ENCODE peak calls at places on chromosomes 13 and 19, in four cellular contexts. B is K562, N is HepG2, H is HCT116. J is an unnamed sample.

GRCh38 chr19:8458380-8458779 is 13.6 kb downstream of the HNRNPM start:
- DNase-seq in N (no peak), H (no peak), B (no peak), J (no peak)

GRCh38 chr13:30908416-30908980 is 2.4 kb downstream of the MEDAG start:
- DNase-seq in B (no peak), N (no peak), H (no peak), J (no peak)

GRCh38 chr13:102968572-102969228 is 97.5 kb downstream of the SLC10A2 start:
- DNase-seq in H (no peak), N (peak), B (no peak), J (no peak)

GRCh38 chr19:19488875-19489690 is 26.3 kb downstream of the TSSK6 start:
- DNase-seq in H (peak), B (peak), N (peak), J (peak)

GRCh38 chr19:19040417-19040816 is 7.0 kb downstream of the ARMC6 start:
- DNase-seq in H (no peak), B (no peak), N (peak), J (no peak)

GRCh38 chr13:110008816-110009215 is 222.4 kb upstream of the IRS2 start:
- DNase-seq in N (no peak), H (no peak), B (no peak), J (no peak)

GRCh38 chr19:54035215-54036178 is 28.2 kb downstream of the VSTM1 start:
- DNase-seq in N (no peak), H (no peak), B (peak), J (peak)

GRCh38 chr13:26949701-26950345 is 189.2 kb upstream of the GPR12 start:
- DNase-seq in N (no peak), H (no peak), B (no peak), J (no peak)

GRCh38 chr13:64278493-64278892 is 2862.8 kb upstream of the PCDH20 start:
- DNase-seq in H (no peak), N (no peak), B (no peak), J (peak)

GRCh38 chr13:76148374-76148773 is 512.2 kb downstream of the LMO7 start:
- DNase-seq in B (no peak), N (no peak), H (no peak), J (no peak)

GRCh38 chr13:34308725-34309124 is 490.8 kb downstream of the RFC3 start:
- DNase-seq in N (no peak), B (no peak), H (no peak), J (no peak)

GRCh38 chr13:40986328-40986856 is 32.7 kb downstream of the ELF1 start:
- DNase-seq in N (peak), H (no peak), B (no peak), J (no peak)

GRCh38 chr19:56874530-56874929 is 34.0 kb upstream of the PEG3 start:
- DNase-seq in B (no peak), H (no peak), N (no peak), J (no peak)

GRCh38 chr13:112248406-112248760 is 127.8 kb upstream of the SPACA7 start:
- DNase-seq in B (no peak), N (no peak), H (no peak), J (no peak)

GRCh38 chr13:93298741-93299140 is 72.1 kb downstream of the GPC6 start:
- DNase-seq in B (no peak), H (no peak), N (no peak), J (no peak)

GRCh38 chr13:110331362-110331761 is 24.3 kb downstream of the COL4A2 start:
- DNase-seq in B (no peak), H (no peak), N (no peak), J (no peak)

GRCh38 chr19:18464646-18465045 is 26.7 kb upstream of the ISYNA1 start:
- DNase-seq in B (no peak), N (peak), H (no peak), J (no peak)

GRCh38 chr13:27038323-27038722 is 133.3 kb downstream of the USP12 start:
- DNase-seq in N (no peak), H (peak), B (no peak), J (no peak)

GRCh38 chr19:43457809-43458208 is 7.6 kb downstream of the LYPD3 start:
- DNase-seq in H (no peak), B (no peak), N (no peak), J (no peak)

GRCh38 chr19:1122972-1123363 is 19.2 kb downstream of the GPX4 start:
- DNase-seq in B (peak), N (peak), H (peak), J (no peak)

GRCh38 chr19:30316000-30316491 is 56.1 kb upstream of the ZNF536 start:
- DNase-seq in B (no peak), H (no peak), N (no peak), J (no peak)

GRCh38 chr13:28056970-28057712 is 43.2 kb downstream of the FLT3 start:
- DNase-seq in H (no peak), N (no peak), B (no peak), J (no peak)

GRCh38 chr19:42634409-42635232 is 39.9 kb upstream of the CEACAM8 start:
- DNase-seq in B (peak), N (peak), H (peak), J (peak)

GRCh38 chr19:2488942-2489731 is 13.2 kb downstream of the GADD45B start:
- DNase-seq in B (no peak), H (no peak), N (no peak), J (no peak)

GRCh38 chr19:18194554-18195238 is 1.7 kb downstream of the MPV17L2 start:
- DNase-seq in N (no peak), B (peak), H (no peak), J (no peak)

GRCh38 chr13:101935828-101936227 is 466.0 kb downstream of the FGF14 start:
- DNase-seq in H (no peak), B (no peak), N (no peak), J (no peak)

GRCh38 chr19:1992759-1993260 is 22.7 kb downstream of the BTBD2 start:
- DNase-seq in N (no peak), H (no peak), B (peak), J (no peak)

GRCh38 chr13:87093399-87093798 is 577.8 kb upstream of the SLITRK5 start:
- DNase-seq in H (no peak), N (no peak), B (no peak), J (no peak)

GRCh38 chr19:52188822-52189744 is 769 bp upstream of the PPP2R1A start:
- DNase-seq in B (peak), N (no peak), H (no peak), J (no peak)

DNA sequence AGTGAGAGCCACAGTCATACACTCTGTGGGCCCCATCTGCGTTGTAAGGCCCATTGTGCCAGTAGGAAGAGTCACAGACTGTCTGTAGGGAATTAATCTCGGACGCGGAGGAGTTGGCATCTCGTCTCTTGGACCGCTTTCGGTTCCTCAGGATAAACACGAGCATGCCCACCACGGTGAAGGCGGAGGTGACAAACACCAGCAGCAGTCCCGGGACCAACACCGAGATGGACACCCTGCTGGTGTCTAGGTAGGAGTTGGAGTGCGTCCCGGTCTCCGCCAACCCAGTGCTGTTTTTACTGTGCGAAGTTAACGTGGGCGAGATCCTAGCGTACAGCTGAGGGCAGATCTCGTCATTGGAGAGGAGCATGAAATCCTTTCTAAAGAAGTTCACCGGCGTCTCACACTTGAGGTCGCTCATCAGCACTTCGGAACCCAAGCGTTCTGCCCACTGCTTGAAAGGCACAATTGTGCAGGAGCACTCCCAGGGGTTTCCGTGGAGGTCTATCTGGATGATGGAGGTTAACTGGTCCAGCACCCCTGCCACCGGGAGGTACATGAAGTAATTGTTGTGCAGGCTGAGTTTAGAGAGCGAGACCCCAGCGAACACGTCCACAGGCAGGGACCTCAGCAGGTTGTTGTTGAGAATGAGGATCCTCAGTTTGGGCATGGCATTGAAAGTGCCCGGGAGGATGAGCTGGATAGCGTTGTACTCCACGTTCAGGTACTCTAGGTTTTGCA is 2.7 kb downstream of the SLITRK1 start:
- DNase-seq in N (no peak), B (no peak), H (no peak), J (no peak)
- TF ChIP-seq TCF7L2 in N (no peak), B (no peak), H (no peak), J (no peak)

DNA sequence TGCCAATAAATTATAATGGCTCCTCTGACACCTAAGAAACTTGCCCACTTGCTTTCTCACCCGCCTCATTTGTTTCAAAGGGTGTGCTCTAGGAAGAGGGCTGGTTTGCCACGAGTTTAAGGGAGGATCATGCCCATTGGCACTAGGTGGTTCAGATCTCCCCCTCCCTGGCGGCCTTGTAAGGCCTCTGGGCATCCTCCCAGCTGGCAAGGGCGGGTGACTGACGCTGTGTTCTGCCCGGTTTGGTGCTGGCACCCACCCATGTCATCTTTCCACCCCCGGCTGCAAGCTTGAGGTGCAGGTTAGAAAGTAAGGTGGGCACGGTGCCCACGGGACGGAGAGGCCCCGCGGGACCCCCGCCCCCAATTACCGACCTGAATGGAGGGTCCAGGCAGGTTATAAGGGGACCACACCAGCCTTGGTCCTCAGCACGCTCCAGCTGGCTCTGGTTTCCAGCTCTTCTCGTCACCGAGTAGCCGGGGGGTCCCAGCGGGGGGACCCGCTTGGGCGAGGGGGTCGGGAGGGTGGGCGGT is 90.4 kb downstream of the PTPRS start:
- DNase-seq in H (no peak), B (no peak), N (no peak), J (no peak)
- TF ChIP-seq POLR2AphosphoS5 in H (no peak), B (no peak), N (no peak), J (no peak)

GRCh38 chr19:41249707-41250423 is 14.3 kb upstream of the HNRNPUL1 start:
- DNase-seq in N (no peak), B (no peak), H (no peak), J (no peak)

GRCh38 chr19:41245779-41246297 is 18.3 kb upstream of the HNRNPUL1 start:
- DNase-seq in N (no peak), H (no peak), B (no peak), J (no peak)

GRCh38 chr19:41244117-41244516 is 20.1 kb upstream of the HNRNPUL1 start:
- DNase-seq in H (no peak), B (no peak), N (no peak), J (no peak)

GRCh38 chr19:41253660-41254059 is 10.5 kb upstream of the HNRNPUL1 start:
- DNase-seq in B (no peak), H (no peak), N (no peak), J (no peak)

GRCh38 chr19:41248895-41249294 is 15.3 kb upstream of the HNRNPUL1 start:
- DNase-seq in H (no peak), N (no peak), B (no peak), J (no peak)
- TF ChIP-seq TCF7L2 in H (no peak), N (no peak), B (no peak), J (no peak)

GRCh38 chr13:98450012-98450411 is 126.9 kb downstream of the STK24 start:
- DNase-seq in B (no peak), H (no peak), N (no peak), J (no peak)

GRCh38 chr13:98448642-98448928 is 128.3 kb downstream of the STK24 start:
- DNase-seq in H (no peak), N (no peak), B (no peak), J (no peak)

GRCh38 chr13:98449273-98449672 is 127.6 kb downstream of the STK24 start:
- DNase-seq in H (no peak), B (no peak), N (no peak), J (no peak)

GRCh38 chr13:98451676-98452105 is 125.2 kb downstream of the STK24 start:
- DNase-seq in N (no peak), B (no peak), H (no peak), J (no peak)

DNA sequence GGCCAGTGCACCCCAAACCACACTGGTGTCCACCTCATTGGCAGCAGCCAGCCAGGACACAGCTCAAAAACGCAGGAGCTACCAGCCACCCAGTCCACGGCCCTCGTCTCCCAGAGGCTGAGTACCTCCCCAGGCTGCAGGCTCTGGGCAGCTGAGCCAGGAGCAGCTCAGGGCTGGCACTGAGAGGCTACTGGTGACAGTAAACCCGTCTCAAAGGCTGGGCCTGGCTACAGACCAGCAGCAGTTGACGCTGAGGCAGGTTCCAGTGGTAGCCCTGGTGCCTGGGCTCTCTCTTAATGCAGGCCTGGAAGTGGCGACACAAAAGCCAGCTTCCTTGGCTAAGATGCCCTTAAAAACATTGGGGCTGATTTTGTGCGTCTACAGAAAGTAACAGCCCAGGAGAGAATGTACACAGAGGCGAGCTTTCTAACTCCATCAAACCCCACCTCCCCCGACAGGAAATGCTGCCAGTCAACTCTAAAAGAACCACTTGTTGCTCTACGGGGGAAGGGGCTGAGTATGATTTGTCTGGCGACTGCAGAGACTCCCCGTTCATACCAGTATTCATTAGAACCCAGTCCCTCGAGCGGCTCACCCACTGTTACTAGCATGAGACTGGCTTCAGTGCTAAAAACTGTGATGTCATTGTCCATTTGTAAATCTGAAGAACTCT is 126.3 kb downstream of the STK24 start:
- DNase-seq in B (no peak), N (peak), H (no peak), J (no peak)
- TF ChIP-seq POLR2AphosphoS5 in B (no peak), N (peak), H (no peak), J (no peak)

GRCh38 chr19:38741670-38742069 is 2.6 kb downstream of the CAPN12 start:
- DNase-seq in H (no peak), N (no peak), B (no peak), J (no peak)

GRCh38 chr19:38743394-38744297 is 628 bp downstream of the CAPN12 start:
- DNase-seq in B (no peak), H (no peak), N (no peak), J (no peak)

GRCh38 chr19:38740932-38741331 is 3.3 kb downstream of the CAPN12 start:
- DNase-seq in H (no peak), B (no peak), N (no peak), J (no peak)

GRCh38 chr19:38742906-38743305 is 1.4 kb downstream of the CAPN12 start:
- DNase-seq in N (no peak), B (no peak), H (no peak), J (no peak)

DNA sequence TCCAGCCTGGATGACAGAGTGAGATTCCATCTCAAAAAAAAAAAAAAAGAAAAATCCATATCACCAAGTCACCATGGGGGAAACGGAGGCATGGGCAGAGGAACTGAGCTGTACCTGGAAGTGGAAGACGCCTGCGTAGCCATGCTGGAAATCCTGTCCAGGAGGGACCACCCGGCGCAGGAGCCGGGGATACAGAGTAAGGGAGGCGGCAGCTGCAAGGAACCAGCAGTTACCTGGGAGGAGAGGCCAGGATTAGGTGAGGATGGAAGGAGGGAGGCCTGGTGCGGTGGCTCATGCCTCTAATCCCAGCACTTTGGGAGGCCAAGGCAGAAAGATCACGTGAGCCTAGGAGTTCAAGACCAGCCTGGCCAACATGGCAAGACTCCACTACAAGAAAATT is 2.0 kb downstream of the CAPN12 start:
- DNase-seq in B (no peak), N (no peak), H (no peak), J (no peak)
- TF ChIP-seq TCF7L2 in B (no peak), N (no peak), H (no peak), J (no peak)

GRCh38 chr19:39110263-39110967 is 15.2 kb upstream of the PAK4 start:
- DNase-seq in B (peak), H (peak), N (peak), J (peak)
- TF ChIP-seq POLR2AphosphoS5 in B (no peak), H (no peak), N (no peak), J (no peak)

DNA sequence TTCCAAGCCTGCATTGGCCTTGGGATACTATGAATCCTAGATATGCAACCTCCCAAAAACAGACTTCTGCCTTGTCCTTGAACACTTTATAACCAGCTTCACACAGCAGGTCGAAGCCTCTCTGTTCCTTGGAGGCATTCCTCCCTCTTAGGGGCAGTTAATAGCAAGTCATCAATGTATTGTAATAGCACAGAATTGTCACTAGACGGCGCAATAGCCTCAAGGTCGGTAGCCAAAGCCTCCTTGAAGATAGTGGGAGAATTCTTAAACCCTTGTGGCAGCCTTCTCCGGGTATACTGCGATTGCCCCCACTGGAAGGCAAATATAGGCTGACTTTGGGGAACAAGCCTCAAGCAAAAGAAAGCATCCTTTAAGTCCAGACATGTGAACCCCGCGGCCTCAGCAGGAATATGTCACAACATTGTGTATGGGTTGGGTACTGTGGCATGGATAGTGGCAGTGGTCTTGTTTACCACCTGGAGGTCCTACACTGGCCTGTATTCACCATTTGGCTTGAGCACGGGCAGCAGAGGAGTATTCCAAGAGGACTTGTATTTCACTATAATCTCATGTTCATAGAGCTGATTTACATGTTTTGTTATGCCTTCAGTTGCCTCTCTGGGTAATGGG is 61.1 kb downstream of the ZNF431 start:
- DNase-seq in N (no peak), H (peak), B (peak), J (peak)
- TF ChIP-seq TCF7L2 in N (no peak), H (no peak), B (no peak), J (no peak)

GRCh38 chr19:10688545-10689280 is 12.5 kb upstream of the QTRT1 start:
- DNase-seq in H (no peak), N (no peak), B (no peak), J (no peak)
- TF ChIP-seq POLR2AphosphoS5 in H (no peak), N (no peak), B (peak), J (no peak)

J was measured in Panc1.